ENCODE peak calls at places on chromosome 11, in eight cellular contexts. R is stomach; L is NCI-H345; K is colonic mucosa; I is epithelial cell of prostate; M is HCEC 1CT; P is stimulated activated naive CD4-positive, alpha-beta T cell; T is NCI-H1694 treated with DMSO at 0.1 percent for 48 hours. H is an unnamed sample.
A peak's percentile ranks its signal among the peaks of the same experiment; 100 is the strongest.

GRCh38 chr11:122803306-122803705 is 35.0 kb upstream of the CRTAM start:
- DNase-seq in R (no peak), L (no peak), K (no peak), I (peak; percentile 99), M (peak; percentile 49), P (no peak), T (no peak), H (no peak)

GRCh38 chr11:5626191-5626590 is 1.4 kb downstream of the TRIM34 start:
- DNase-seq in R (no peak), L (no peak), K (no peak), I (no peak), M (peak; percentile 54), P (no peak), T (no peak), H (no peak)

GRCh38 chr11:723120-723883 is 17.3 kb downstream of the EPS8L2 start:
- DNase-seq in R (no peak), L (peak; percentile 62), K (peak; percentile 62), I (no peak), M (peak; percentile 54), P (peak; percentile 66), T (peak; percentile 46), H (peak; percentile 68)

GRCh38 chr11:113253406-113253805 is 61.0 kb upstream of the TTC12 start:
- DNase-seq in R (no peak), L (no peak), K (no peak), I (no peak), M (no peak), P (no peak), T (no peak), H (no peak)

GRCh38 chr11:25910090-25910489 is 421.8 kb upstream of the ANO3 start:
- DNase-seq in R (no peak), L (peak; percentile 85), K (no peak), I (peak; percentile 31), M (no peak), P (no peak), T (no peak), H (no peak)

GRCh38 chr11:99368579-99368978 is 347.8 kb downstream of the CNTN5 start:
- DNase-seq in R (no peak), L (no peak), K (no peak), I (no peak), M (peak; percentile 79), P (no peak), T (no peak), H (peak; percentile 28)

GRCh38 chr11:57476223-57476882 is 16.0 kb downstream of the RTN4RL2 start:
- DNase-seq in R (peak; percentile 65), L (no peak), K (peak; percentile 68), I (no peak), M (no peak), P (peak; percentile 41), T (no peak), H (peak; percentile 60)

GRCh38 chr11:123197711-123198110 is 2.7 kb upstream of the CLMP start:
- DNase-seq in R (no peak), L (no peak), K (no peak), I (peak; percentile 83), M (peak; percentile 97), P (no peak), T (no peak), H (peak; percentile 40)

GRCh38 chr11:45757672-45758071 is 47.3 kb upstream of the SLC35C1 start:
- DNase-seq in R (peak; percentile 2), L (no peak), K (no peak), I (no peak), M (no peak), P (no peak), T (no peak), H (no peak)

GRCh38 chr11:57547854-57548377 is 10.5 kb downstream of the SMTNL1 start:
- DNase-seq in R (no peak), L (no peak), K (no peak), I (no peak), M (no peak), P (no peak), T (no peak), H (no peak)

GRCh38 chr11:662689-663274 is 25.7 kb downstream of the DRD4 start:
- DNase-seq in R (peak; percentile 74), L (no peak), K (peak; percentile 73), I (no peak), M (peak; percentile 54), P (peak; percentile 43), T (no peak), H (peak; percentile 61)

GRCh38 chr11:78140392-78141077 is 1.1 kb upstream of the ALG8 start:
- DNase-seq in R (no peak), L (no peak), K (no peak), I (no peak), M (no peak), P (no peak), T (no peak), H (no peak)

GRCh38 chr11:128587415-128587814 is at the start of gene ETS1:
- DNase-seq in R (peak; percentile 44), L (no peak), K (no peak), I (no peak), M (no peak), P (no peak), T (no peak), H (no peak)

GRCh38 chr11:117188620-117189081 is 10.1 kb downstream of the SIDT2 start:
- DNase-seq in R (peak; percentile 20), L (no peak), K (peak; percentile 25), I (no peak), M (no peak), P (no peak), T (no peak), H (no peak)

GRCh38 chr11:117430293-117430955 is 102.8 kb downstream of the CEP164 start:
- DNase-seq in R (no peak), L (no peak), K (no peak), I (no peak), M (no peak), P (no peak), T (no peak), H (no peak)

GRCh38 chr11:102836290-102836875 is 7.0 kb downstream of the MMP3 start:
- DNase-seq in R (no peak), L (peak; percentile 57), K (no peak), I (no peak), M (peak; percentile 70), P (no peak), T (no peak), H (no peak)

GRCh38 chr11:105935791-105936190 is 86.2 kb downstream of the MSANTD4 start:
- DNase-seq in R (no peak), L (no peak), K (no peak), I (peak; percentile 52), M (peak; percentile 55), P (no peak), T (no peak), H (peak; percentile 20)

GRCh38 chr11:48880021-48880441 is 103.7 kb downstream of the TRIM51G start:
- DNase-seq in R (no peak), L (no peak), K (no peak), I (no peak), M (no peak), P (no peak), T (no peak), H (no peak)

GRCh38 chr11:57432714-57433163 is 5.8 kb upstream of the SLC43A3 start:
- DNase-seq in R (no peak), L (no peak), K (no peak), I (no peak), M (peak; percentile 80), P (no peak), T (no peak), H (no peak)

GRCh38 chr11:31437742-31438435 is 68.2 kb downstream of the DNAJC24 start:
- DNase-seq in R (no peak), L (no peak), K (no peak), I (peak; percentile 36), M (peak; percentile 80), P (no peak), T (no peak), H (no peak)

GRCh38 chr11:12242071-12242672 is 131.8 kb downstream of the MICAL2 start:
- DNase-seq in R (no peak), L (peak; percentile 92), K (no peak), I (no peak), M (no peak), P (peak; percentile 21), T (no peak), H (no peak)

GRCh38 chr11:697028-697491 is 1.4 kb downstream of the TMEM80 start:
- DNase-seq in R (no peak), L (no peak), K (no peak), I (peak; percentile 75), M (peak; percentile 59), P (no peak), T (no peak), H (peak; percentile 29)

GRCh38 chr11:41954034-41954433 is 494.6 kb upstream of the LRRC4C start:
- DNase-seq in R (no peak), L (no peak), K (no peak), I (no peak), M (no peak), P (no peak), T (no peak), H (no peak)

GRCh38 chr11:16001899-16002426 is 354.4 kb downstream of the SOX6 start:
- DNase-seq in R (peak; percentile 43), L (peak; percentile 90), K (peak; percentile 24), I (peak; percentile 79), M (peak; percentile 92), P (no peak), T (no peak), H (peak; percentile 70)